ENCODE peak calls at places on chromosomes 5 and 9, in eight cellular contexts. U is heart left ventricle, D is A549, Z is prostate gland, V is fibroblast of lung, W is lower lobe of right lung, N is astrocyte, K is ascending aorta. T is an unnamed sample. For H3K4me1, the result is how much of the 10 kb centered on the place peaks cover.

GRCh38 chr9:109802491-109802890 is 22.5 kb downstream of the PALM2AKAP2 start:
- DNase-seq in Z (no peak), K (no peak), W (no peak), V (no peak), U (no peak), D (no peak), N (no peak), T (no peak)

GRCh38 chr9:127724012-127724411 is 8.1 kb downstream of the TTC16 start:
- DNase-seq in K (no peak), Z (no peak), D (no peak), N (no peak), W (no peak), U (no peak), V (no peak), T (peak)

GRCh38 chr5:109654455-109654854 is 35.3 kb upstream of the MAN2A1 start:
- DNase-seq in N (no peak), U (no peak), K (no peak), Z (no peak), W (no peak), V (peak), D (no peak), T (no peak)

GRCh38 chr9:12815895-12816294 is 41.1 kb downstream of the LURAP1L start:
- DNase-seq in N (no peak), K (no peak), D (peak), V (no peak), W (no peak), U (no peak), Z (no peak), T (no peak)

GRCh38 chr5:177472460-177473441 is 683 bp downstream of the DBN1 start:
- DNase-seq in N (no peak), D (no peak), Z (no peak), W (no peak), U (no peak), V (peak), K (no peak), T (no peak)

GRCh38 chr9:83544002-83544698 is 5.9 kb upstream of the FRMD3 start:
- DNase-seq in W (no peak), V (peak), N (peak), U (peak), Z (no peak), K (no peak), D (peak), T (no peak)

GRCh38 chr9:99000480-99001395 is 57.0 kb downstream of the COL15A1 start:
- DNase-seq in V (peak), U (no peak), K (no peak), Z (no peak), N (peak), D (peak), W (peak), T (no peak)

GRCh38 chr9:90092512-90092911 is 487.7 kb downstream of the GADD45G start:
- DNase-seq in D (no peak), Z (no peak), K (no peak), U (no peak), V (no peak), W (no peak), N (no peak), T (no peak)

GRCh38 chr9:127976943-127977871 is 3.6 kb downstream of the EEIG1 start:
- DNase-seq in V (no peak), Z (no peak), W (no peak), U (no peak), K (no peak), D (no peak), N (no peak), T (no peak)

DNA sequence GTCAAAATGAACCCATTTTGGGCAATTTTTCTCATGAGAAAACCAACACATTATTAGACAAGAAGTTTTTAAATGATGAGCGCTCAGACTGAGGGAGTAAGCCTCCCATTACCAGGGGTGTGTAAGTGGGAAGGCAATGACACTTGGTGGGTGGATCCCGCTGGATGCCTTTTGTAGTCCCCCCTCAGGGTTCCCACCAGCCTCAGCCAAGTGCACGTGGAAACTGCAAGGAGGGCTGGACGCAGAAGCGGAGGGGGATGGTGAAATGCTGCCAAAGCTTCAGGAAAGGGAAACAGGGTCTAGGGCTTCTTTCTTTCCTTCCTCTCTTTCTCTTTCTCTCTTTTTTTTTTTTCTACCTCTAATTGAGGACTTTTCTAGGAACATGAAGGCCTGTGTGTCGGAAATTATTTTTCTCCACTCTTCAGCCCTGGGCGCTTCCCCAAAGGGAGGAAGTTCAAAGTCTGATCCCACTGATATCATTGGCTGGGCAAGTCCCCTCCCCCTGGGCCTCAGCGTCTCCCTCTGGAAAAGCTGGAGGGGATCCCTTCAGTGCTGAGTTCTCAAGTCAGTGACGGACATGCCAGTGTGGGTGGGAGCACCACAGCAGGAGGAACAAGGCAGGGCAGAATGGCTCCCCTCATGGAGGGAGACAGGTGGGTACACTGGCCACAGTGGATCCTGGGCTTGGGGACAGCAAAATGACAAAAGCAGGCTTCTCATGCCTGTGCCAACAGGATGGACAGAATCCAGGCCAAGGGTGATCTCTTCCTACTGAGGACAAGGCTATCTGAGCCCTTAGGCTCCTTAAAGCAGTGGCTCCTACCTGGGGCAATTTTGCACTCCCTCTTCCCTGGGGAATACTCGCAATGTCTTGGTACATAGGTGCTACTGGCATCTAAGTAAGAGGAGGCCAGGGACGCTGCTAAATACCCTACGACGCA is 24.0 kb upstream of the SLC25A51 start:
- DNase-seq in V (no peak), W (peak), U (no peak), Z (no peak), D (no peak), K (no peak), N (no peak), T (no peak)
- TF ChIP-seq CTCF in V (no peak), W (no peak), U (no peak), Z (no peak), D (no peak), K (no peak), N (no peak), T (no peak)

DNA sequence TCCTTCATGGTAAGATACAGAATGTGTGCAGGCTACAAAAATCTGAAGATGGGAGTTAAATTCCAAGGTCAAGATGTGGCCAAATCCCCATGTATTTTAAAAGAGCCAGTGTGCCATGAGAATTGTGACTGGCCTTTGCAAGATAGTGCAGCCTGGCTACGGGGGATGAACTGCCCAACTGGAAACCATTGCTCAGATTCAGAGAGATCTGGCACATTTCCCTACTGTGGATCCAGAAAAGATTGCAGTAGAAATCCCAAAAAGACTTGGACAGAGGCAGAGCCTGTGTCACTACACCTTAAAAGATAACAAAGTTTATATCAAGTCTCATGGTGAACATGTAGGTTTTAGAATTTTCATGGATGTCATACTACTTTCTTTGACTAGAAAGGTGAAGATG is 26.2 kb downstream of the SLC12A2 start:
- DNase-seq in N (no peak), K (no peak), Z (no peak), V (no peak), D (no peak), W (no peak), U (no peak), T (no peak)
- H3K4me1 ChIP-seq in N (under half), K (under half), Z (under half), V (under half), D (under half), W (under half), U (under half), T (under half)

GRCh38 chr5:131001507-131001906 is 163.5 kb downstream of the HINT1 start:
- DNase-seq in W (no peak), V (no peak), D (no peak), N (no peak), U (no peak), Z (no peak), K (no peak), T (no peak)

GRCh38 chr5:131000289-131000688 is 164.8 kb downstream of the HINT1 start:
- DNase-seq in V (no peak), W (no peak), Z (no peak), D (no peak), K (no peak), N (no peak), U (no peak), T (no peak)

GRCh38 chr5:131008329-131008728 is 156.7 kb downstream of the HINT1 start:
- DNase-seq in K (no peak), N (no peak), V (no peak), Z (no peak), W (no peak), D (no peak), U (no peak), T (no peak)

GRCh38 chr5:131005963-131006684 is 158.9 kb downstream of the HINT1 start:
- DNase-seq in V (no peak), N (no peak), K (no peak), U (no peak), D (peak), W (no peak), Z (no peak), T (no peak)
- TF ChIP-seq CTCF in V (no peak), N (peak), K (no peak), U (no peak), D (peak), W (no peak), Z (no peak), T (peak)

DNA sequence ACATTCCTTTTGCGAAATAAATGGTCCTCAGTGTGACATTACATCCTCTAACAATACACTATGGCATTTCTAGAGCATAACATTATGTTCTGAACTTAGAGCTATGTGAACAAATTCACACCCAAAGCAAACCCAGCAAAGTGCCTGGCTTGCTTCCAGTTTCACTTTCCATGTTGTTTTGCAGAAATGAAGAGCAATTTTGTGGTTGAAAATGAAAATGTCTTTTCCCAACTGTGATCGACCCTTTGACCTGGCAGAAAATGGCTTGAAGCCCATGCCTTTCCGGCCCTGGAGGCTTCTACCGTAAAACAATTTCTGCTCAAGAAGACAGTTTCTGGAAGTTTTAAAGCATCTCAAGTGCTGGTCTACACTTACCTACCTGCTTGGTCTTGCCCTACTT is 344.7 kb upstream of the RGMB start:
- DNase-seq in K (no peak), D (no peak), Z (no peak), W (peak), U (peak), V (peak), N (peak), T (no peak)
- H3K4me1 ChIP-seq in K (under half), D (under half), Z (under half), W (under half), U (under half), V (under half), N (under half), T (under half)

T was measured in RWPE2.